ENCODE peak calls at places on chromosomes 16 and 17, in seven cellular contexts. V, P, Y, J, M, H and G are unnamed samples. For H3K4me1, the result is how much of the 10 kb centered on the place peaks cover.

GRCh38 chr17:68054296-68054900 is 18.9 kb downstream of the KPNA2 start:
- DNase-seq in V (no peak), P (no peak), Y (peak), J (no peak), M (no peak), H (no peak), G (no peak)

GRCh38 chr16:67244387-67245188 is 2.7 kb downstream of the FHOD1 start:
- DNase-seq in V (peak), P (peak), Y (peak), J (peak), M (no peak), H (peak), G (peak)

GRCh38 chr17:52885882-52886281 is 727.4 kb upstream of the CA10 start:
- DNase-seq in V (no peak), P (no peak), Y (no peak), J (no peak), M (no peak), H (no peak), G (no peak)

GRCh38 chr16:85152414-85153030 is 40.2 kb upstream of the CIBAR2 start:
- DNase-seq in V (no peak), P (no peak), Y (no peak), J (no peak), M (no peak), H (no peak), G (no peak)

GRCh38 chr17:14198013-14198412 is 38.6 kb downstream of the CDRT15 start:
- DNase-seq in V (no peak), P (no peak), Y (no peak), J (no peak), M (no peak), H (peak), G (no peak)

GRCh38 chr17:19886116-19886515 is 18.4 kb upstream of the ULK2 start:
- DNase-seq in V (no peak), P (no peak), Y (no peak), J (no peak), M (no peak), H (no peak), G (no peak)

GRCh38 chr17:40482722-40483121 is 18.7 kb downstream of the TNS4 start:
- DNase-seq in V (peak), P (no peak), Y (no peak), J (no peak), M (no peak), H (no peak), G (no peak)

GRCh38 chr17:71792966-71793365 is 327.9 kb upstream of the SOX9 start:
- DNase-seq in V (no peak), P (no peak), Y (peak), J (no peak), M (no peak), H (no peak), G (no peak)

GRCh38 chr17:50213026-50214015 is 11.9 kb upstream of the COL1A1 start:
- DNase-seq in V (peak), P (no peak), Y (peak), J (peak), M (no peak), H (no peak), G (no peak)

GRCh38 chr16:68079616-68080344 is 5.4 kb upstream of the NFATC3 start:
- DNase-seq in V (no peak), P (no peak), Y (no peak), J (peak), M (no peak), H (peak), G (peak)

GRCh38 chr16:12951392-12951791 is 50.0 kb downstream of the SHISA9 start:
- DNase-seq in V (no peak), P (no peak), Y (no peak), J (no peak), M (no peak), H (no peak), G (no peak)

GRCh38 chr17:2468270-2468669 is 43.4 kb downstream of the METTL16 start:
- DNase-seq in V (no peak), P (no peak), Y (peak), J (no peak), M (no peak), H (no peak), G (no peak)

GRCh38 chr17:45902892-45903346 is 8.6 kb downstream of the MAPT start:
- DNase-seq in V (peak), P (peak), Y (no peak), J (no peak), M (peak), H (no peak), G (peak)

GRCh38 chr17:64747938-64748540 is 85.9 kb upstream of the SMURF2 start:
- DNase-seq in V (no peak), P (no peak), Y (peak), J (no peak), M (no peak), H (no peak), G (no peak)

DNA sequence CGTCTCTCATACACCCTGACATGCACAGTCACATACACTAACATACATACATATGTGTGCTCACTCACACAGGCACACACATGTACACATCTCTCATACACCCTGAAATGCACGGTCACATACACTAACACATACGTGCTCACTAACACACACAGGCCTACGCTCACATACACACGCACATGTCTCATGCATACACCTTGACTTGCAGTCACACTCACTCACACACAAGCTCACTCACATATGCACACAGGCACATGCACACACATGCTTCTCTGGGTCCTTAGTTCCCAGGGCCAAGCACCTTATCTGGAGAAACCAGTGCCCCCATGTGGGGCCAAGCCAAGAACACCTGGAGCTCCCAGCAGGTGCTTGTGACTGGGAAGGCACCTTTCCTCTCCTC is 240.3 kb downstream of the RBFOX3 start:
- DNase-seq in V (no peak), P (no peak), Y (no peak), J (no peak), M (no peak), H (peak), G (no peak)
- H3K4me1 ChIP-seq in V (under half), P (under half), Y (under half), J (under half), M (under half), H (under half), G (under half)

GRCh38 chr16:30067584-30067916 is 2.0 kb downstream of the ALDOA start:
- DNase-seq in V (no peak), P (no peak), Y (no peak), J (no peak), M (no peak), H (no peak), G (no peak)

GRCh38 chr16:30068333-30068732 is 2.8 kb downstream of the ALDOA start:
- DNase-seq in V (no peak), P (no peak), Y (no peak), J (no peak), M (no peak), H (no peak), G (no peak)

GRCh38 chr16:30068750-30069574 is 3.4 kb downstream of the ALDOA start:
- DNase-seq in V (peak), P (no peak), Y (no peak), J (no peak), M (no peak), H (no peak), G (no peak)

GRCh38 chr16:30069575-30070462 is 4.3 kb downstream of the ALDOA start:
- DNase-seq in V (no peak), P (no peak), Y (no peak), J (no peak), M (no peak), H (peak), G (no peak)

DNA sequence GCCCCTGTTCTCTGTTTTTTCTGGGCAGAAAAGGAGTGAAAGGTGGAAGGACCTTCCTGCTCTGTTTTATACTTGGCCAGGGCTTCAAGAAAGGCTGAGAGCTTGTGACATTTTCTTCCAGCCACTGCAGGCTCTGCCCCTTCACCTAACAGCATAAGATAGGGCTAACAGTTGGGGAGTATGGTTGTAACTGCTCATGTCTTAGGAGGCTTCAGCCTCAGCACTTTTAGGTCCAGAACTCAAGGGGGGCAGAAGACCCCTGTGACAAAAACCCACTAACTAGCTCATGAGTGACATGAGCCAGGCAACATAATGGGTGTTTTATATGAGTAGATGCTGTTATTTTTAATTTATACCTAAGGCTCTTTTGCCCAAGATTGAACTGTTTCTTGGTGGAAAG is 4.9 kb downstream of the ALDOA start:
- DNase-seq in V (no peak), P (no peak), Y (no peak), J (no peak), M (no peak), H (no peak), G (no peak)
- TF ChIP-seq POLR2A in V (no peak), P (no peak), Y (no peak), J (no peak), M (no peak), H (no peak), G (no peak)

GRCh38 chr17:69593351-69593715 is 178.8 kb downstream of the MAP2K6 start:
- DNase-seq in V (no peak), P (no peak), Y (no peak), J (no peak), M (no peak), H (no peak), G (no peak)
- H3K4me1 ChIP-seq in V (under half), P (under half), Y (under half), J (under half), M (under half), H (under half), G (under half)

GRCh38 chr16:88545781-88546180 is 24.4 kb upstream of the ZC3H18 start:
- DNase-seq in V (no peak), P (no peak), Y (no peak), J (no peak), M (no peak), H (no peak), G (no peak)
- TF ChIP-seq POLR2A in V (no peak), P (no peak), Y (no peak), J (no peak), M (no peak), H (no peak), G (no peak)

DNA sequence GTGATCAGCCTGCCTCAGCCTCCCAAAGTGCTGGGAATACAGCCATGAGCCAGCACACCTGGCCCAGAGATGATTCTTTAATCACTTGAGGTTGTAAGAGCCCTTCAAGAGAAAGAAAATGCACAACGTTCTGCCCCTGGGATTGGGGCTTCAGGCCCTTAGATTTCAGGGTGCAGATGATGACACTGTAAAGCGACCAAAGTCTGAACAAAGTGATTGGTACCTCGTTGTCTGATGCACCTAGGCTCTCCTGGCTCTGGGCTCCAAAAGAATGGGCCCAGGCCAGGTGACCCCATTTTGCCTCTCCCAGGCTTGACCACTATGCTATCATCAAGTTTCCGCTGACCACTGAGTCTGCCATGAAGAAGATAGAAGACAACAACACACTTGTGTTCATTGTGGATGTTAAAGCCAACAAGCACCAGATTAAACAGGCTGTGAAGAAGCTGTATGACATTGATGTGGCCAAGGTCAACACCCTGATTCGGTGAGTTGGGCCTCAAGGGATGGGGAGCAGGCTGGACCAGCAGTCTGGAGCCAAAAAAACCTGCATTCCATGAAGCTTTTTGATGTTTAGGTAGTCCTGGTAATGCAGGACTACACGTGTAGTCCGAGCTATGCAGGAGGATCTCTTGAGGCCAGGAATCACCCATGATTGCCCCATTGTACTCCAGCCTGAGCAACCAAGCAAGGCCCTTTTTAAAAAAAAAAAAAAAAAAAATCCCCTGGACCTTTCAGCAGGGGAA is 2.8 kb downstream of the RPL23A start:
- DNase-seq in V (no peak), P (no peak), Y (no peak), J (no peak), M (no peak), H (no peak), G (no peak)
- H3K4me1 ChIP-seq in V (half or more), P (under half), Y (under half), J (under half), M (under half), H (under half), G (half or more)

GRCh38 chr16:4616047-4616811 is 1.5 kb upstream of the UBALD1 start:
- DNase-seq in V (peak), P (peak), Y (peak), J (peak), M (peak), H (peak), G (peak)
- TF ChIP-seq POLR2A in V (peak), P (peak), Y (peak), J (peak), M (peak), H (peak), G (no peak)

GRCh38 chr17:12680993-12681392 is 15.3 kb downstream of the MYOCD start:
- DNase-seq in V (no peak), P (no peak), Y (no peak), J (no peak), M (no peak), H (no peak), G (no peak)

GRCh38 chr17:12683299-12683698 is 17.6 kb downstream of the MYOCD start:
- DNase-seq in V (no peak), P (no peak), Y (no peak), J (no peak), M (no peak), H (no peak), G (no peak)

GRCh38 chr17:12680407-12680897 is 14.8 kb downstream of the MYOCD start:
- DNase-seq in V (no peak), P (no peak), Y (peak), J (no peak), M (no peak), H (no peak), G (no peak)
- H3K4me1 ChIP-seq in V (under half), P (under half), Y (under half), J (under half), M (under half), H (under half), G (under half)

DNA sequence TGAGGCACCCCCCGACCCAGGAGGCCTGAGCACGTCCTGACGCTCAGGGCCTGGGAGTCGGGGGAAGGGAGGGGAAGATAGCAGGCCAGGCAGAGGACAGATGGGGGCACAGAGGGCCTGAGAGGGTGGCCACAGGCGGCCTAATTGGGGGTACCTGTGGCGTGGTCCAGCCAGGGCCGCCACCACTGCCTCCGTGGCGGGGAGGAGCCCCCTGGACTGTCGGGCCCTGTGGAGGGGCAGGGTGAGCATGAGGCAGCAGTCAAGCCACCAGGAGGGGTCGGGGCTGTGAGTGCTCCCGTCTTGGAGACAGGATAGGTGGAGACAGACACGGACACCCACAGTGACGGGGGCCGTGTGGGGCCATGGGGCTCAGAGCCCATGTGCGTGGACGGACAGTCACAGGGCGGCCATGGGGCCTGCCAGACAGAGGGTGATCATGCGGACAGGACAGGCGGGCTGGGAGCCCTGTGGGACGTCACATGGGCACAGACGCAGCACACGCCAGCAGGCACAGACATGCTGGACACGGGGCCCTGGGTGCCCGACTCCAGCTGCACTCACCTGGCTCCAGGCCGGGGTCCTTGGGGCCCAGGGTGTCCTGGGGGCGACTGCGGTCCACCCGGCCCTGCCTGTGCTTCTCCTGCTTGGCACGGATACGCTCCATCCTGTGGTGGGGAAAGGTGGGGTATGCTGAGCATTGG is 18.7 kb downstream of the CTU2 start:
- DNase-seq in V (no peak), P (no peak), Y (no peak), J (no peak), M (no peak), H (no peak), G (no peak)
- TF ChIP-seq POLR2A in V (no peak), P (no peak), Y (no peak), J (no peak), M (no peak), H (no peak), G (no peak)